ENCODE peak calls at places on chromosomes 7 and 10, in eight cellular contexts. H is ovary, W is right lobe of liver, M is MM.1S, S is body of pancreas, C is left ventricle myocardium inferior, T is cardiac muscle cell, E is heart left ventricle. N is an unnamed sample.

GRCh38 chr7:108283252-108283651 is 153.1 kb upstream of the LAMB4 start:
- DNase-seq in W (no peak), E (no peak), C (no peak), H (no peak), T (no peak), M (no peak), S (no peak), N (no peak)

GRCh38 chr7:53383131-53383530 is 347.7 kb downstream of the POM121L12 start:
- DNase-seq in M (no peak), C (no peak), E (no peak), S (no peak), H (no peak), W (no peak), T (no peak), N (no peak)

GRCh38 chr7:41134242-41134872 is 568.5 kb downstream of the INHBA start:
- DNase-seq in S (no peak), T (no peak), C (no peak), H (no peak), E (no peak), W (no peak), M (no peak), N (no peak)

GRCh38 chr10:112896722-112897121 is 53.3 kb upstream of the TCF7L2 start:
- DNase-seq in E (no peak), M (no peak), C (no peak), S (no peak), H (no peak), T (no peak), W (no peak), N (no peak)

GRCh38 chr10:74994714-74995308 is 116.6 kb upstream of the SAMD8 start:
- DNase-seq in M (no peak), T (no peak), E (no peak), W (no peak), H (no peak), S (no peak), C (no peak), N (no peak)

GRCh38 chr7:35015346-35015859 is 21.9 kb downstream of the DPY19L1 start:
- DNase-seq in E (no peak), W (no peak), S (no peak), M (no peak), H (no peak), C (no peak), T (no peak), N (no peak)

GRCh38 chr7:2314209-2314955 is at the start of gene SNX8:
- DNase-seq in W (peak), E (peak), S (peak), T (peak), M (peak), C (peak), H (peak), N (peak)

GRCh38 chr10:3803884-3804741 is 19.1 kb upstream of the KLF6 start:
- DNase-seq in H (no peak), W (no peak), C (no peak), T (peak), M (no peak), E (no peak), S (no peak), N (no peak)

GRCh38 chr10:9149134-9149533 is 1094.6 kb downstream of the GATA3 start:
- DNase-seq in T (no peak), H (no peak), C (no peak), M (no peak), S (no peak), E (no peak), W (no peak), N (no peak)

GRCh38 chr10:127133225-127133624 is 63.2 kb downstream of the INSYN2A start:
- DNase-seq in C (no peak), T (no peak), M (no peak), E (no peak), S (no peak), W (no peak), H (no peak), N (no peak)

GRCh38 chr7:77791956-77792355 is 6.3 kb downstream of the TMEM60 start:
- DNase-seq in H (no peak), M (no peak), E (no peak), W (no peak), C (no peak), T (no peak), S (no peak), N (no peak)

GRCh38 chr10:99266383-99266782 is 30.7 kb upstream of the HPSE2 start:
- DNase-seq in M (peak), H (no peak), E (no peak), T (no peak), C (no peak), W (no peak), S (no peak), N (no peak)

GRCh38 chr10:48670978-48671913 is 13.4 kb upstream of the WDFY4 start:
- DNase-seq in S (no peak), H (no peak), T (no peak), M (no peak), W (no peak), C (no peak), E (no peak), N (no peak)

GRCh38 chr7:13578294-13578693 is 411.2 kb downstream of the ETV1 start:
- DNase-seq in W (no peak), T (no peak), H (no peak), E (no peak), S (no peak), M (no peak), C (no peak), N (no peak)

GRCh38 chr10:62860946-62861345 is 44.8 kb upstream of the EGR2 start:
- DNase-seq in M (no peak), C (no peak), H (no peak), E (no peak), S (no peak), W (no peak), T (peak), N (no peak)

GRCh38 chr7:3106353-3106752 is 62.7 kb upstream of the CARD11 start:
- DNase-seq in S (peak), T (no peak), W (no peak), C (no peak), H (no peak), E (no peak), M (no peak), N (no peak)

GRCh38 chr7:158034571-158034970 is 553.1 kb downstream of the PTPRN2 start:
- DNase-seq in T (no peak), M (no peak), E (peak), W (no peak), C (no peak), H (no peak), S (no peak), N (no peak)

GRCh38 chr10:99654791-99655190 is 4.5 kb upstream of the ENTPD7 start:
- DNase-seq in W (no peak), C (no peak), H (no peak), S (no peak), T (no peak), M (no peak), E (no peak), N (no peak)

GRCh38 chr10:84563868-84564267 is 235.5 kb downstream of the CCSER2 start:
- DNase-seq in W (no peak), H (no peak), E (no peak), T (no peak), C (no peak), M (no peak), S (no peak), N (no peak)

GRCh38 chr7:21123586-21123985 is 304.3 kb upstream of the SP4 start:
- DNase-seq in T (no peak), S (no peak), E (no peak), W (no peak), C (no peak), M (no peak), H (no peak), N (no peak)

GRCh38 chr7:71864130-71864529 is 548.0 kb downstream of the CALN1 start:
- DNase-seq in T (no peak), W (no peak), S (no peak), H (no peak), E (no peak), C (no peak), M (no peak), N (no peak)

GRCh38 chr7:141317033-141317585 is 234.1 kb upstream of the AGK start:
- DNase-seq in T (no peak), C (no peak), S (no peak), H (no peak), W (no peak), E (no peak), M (peak), N (no peak)

GRCh38 chr7:100803398-100804161 is 23.7 kb downstream of the EPHB4 start:
- DNase-seq in E (peak), M (peak), W (no peak), T (peak), H (peak), S (peak), C (peak), N (peak)

GRCh38 chr10:115861864-115862263 is 411.1 kb downstream of the GFRA1 start:
- DNase-seq in W (no peak), S (no peak), C (no peak), H (no peak), T (peak), M (no peak), E (no peak), N (no peak)

GRCh38 chr10:117678106-117678505 is 135.6 kb downstream of the EMX2 start:
- DNase-seq in S (no peak), T (no peak), W (no peak), H (no peak), C (no peak), E (no peak), M (no peak), N (no peak)

GRCh38 chr7:70789481-70790214 is 342.3 kb upstream of the GALNT17 start:
- DNase-seq in C (no peak), W (no peak), H (no peak), T (no peak), M (no peak), S (no peak), E (no peak), N (no peak)

GRCh38 chr10:121325490-121326231 is 272.6 kb downstream of the FGFR2 start:
- DNase-seq in E (no peak), W (no peak), H (no peak), C (no peak), S (no peak), M (no peak), T (no peak), N (no peak)

GRCh38 chr7:46695045-46695708 is 774.1 kb upstream of the IGFBP3 start:
- DNase-seq in H (no peak), S (peak), W (peak), T (no peak), M (no peak), C (no peak), E (no peak), N (no peak)

GRCh38 chr7:155377837-155378579 is 79.9 kb upstream of the EN2 start:
- DNase-seq in M (peak), T (peak), H (no peak), C (no peak), W (no peak), E (peak), S (no peak), N (no peak)

GRCh38 chr7:68573271-68574000 is 1024.8 kb upstream of the AUTS2 start:
- DNase-seq in E (no peak), C (no peak), T (no peak), S (no peak), W (no peak), H (no peak), M (peak), N (no peak)

GRCh38 chr10:101230185-101230917 is 1.1 kb upstream of the LBX1 start:
- DNase-seq in E (no peak), W (no peak), C (no peak), H (no peak), S (no peak), M (no peak), T (no peak), N (no peak)

GRCh38 chr7:117808273-117808868 is 64.9 kb downstream of the CTTNBP2 start:
- DNase-seq in W (peak), T (no peak), S (peak), C (peak), E (peak), M (no peak), H (no peak), N (peak)

GRCh38 chr7:118583651-118584050 is 359.1 kb downstream of the ANKRD7 start:
- DNase-seq in W (no peak), T (no peak), E (no peak), M (no peak), S (no peak), C (no peak), H (no peak), N (no peak)

GRCh38 chr10:36446873-36447272 is 678.5 kb upstream of the ANKRD30A start:
- DNase-seq in E (peak), S (peak), T (peak), M (no peak), W (no peak), C (peak), H (no peak), N (peak)

GRCh38 chr10:123521076-123521475 is 145.1 kb upstream of the GPR26 start:
- DNase-seq in S (no peak), C (no peak), W (no peak), T (no peak), M (no peak), H (no peak), E (no peak), N (no peak)

GRCh38 chr7:780056-780455 is 52.2 kb upstream of the SUN1 start:
- DNase-seq in S (no peak), C (peak), W (no peak), T (no peak), H (no peak), M (no peak), E (peak), N (no peak)

GRCh38 chr10:127715782-127716378 is 21.1 kb upstream of the FOXI2 start:
- DNase-seq in S (no peak), H (no peak), C (no peak), E (no peak), T (peak), M (peak), W (no peak), N (no peak)

GRCh38 chr7:29087840-29088169 is 58.5 kb downstream of the CPVL start:
- DNase-seq in E (no peak), H (no peak), M (no peak), C (no peak), S (no peak), W (no peak), T (no peak), N (no peak)

GRCh38 chr7:116327751-116328150 is 117.4 kb downstream of the TES start:
- DNase-seq in C (no peak), T (peak), W (no peak), H (no peak), S (no peak), E (no peak), M (no peak), N (no peak)

GRCh38 chr7:116327135-116327534 is 116.8 kb downstream of the TES start:
- DNase-seq in S (no peak), W (no peak), E (no peak), H (no peak), T (no peak), M (no peak), C (no peak), N (no peak)

GRCh38 chr7:116329845-116330503 is 119.6 kb downstream of the TES start:
- DNase-seq in C (no peak), S (no peak), E (no peak), M (no peak), H (no peak), W (no peak), T (no peak), N (no peak)

GRCh38 chr7:116325517-116325916 is 115.2 kb downstream of the TES start:
- DNase-seq in E (no peak), W (no peak), T (no peak), S (no peak), H (no peak), C (no peak), M (no peak), N (no peak)

GRCh38 chr7:116328161-116328560 is 117.8 kb downstream of the TES start:
- DNase-seq in M (no peak), H (no peak), C (no peak), W (no peak), T (peak), E (no peak), S (no peak), N (no peak)
- H3K27ac ChIP-seq in M (no peak), H (no peak), C (peak), W (no peak), T (no peak), E (peak), S (no peak), N (no peak)

GRCh38 chr7:38335490-38336135 is 62.2 kb upstream of the TARP start:
- DNase-seq in H (peak), T (peak), M (peak), C (peak), W (peak), S (peak), E (peak), N (peak)
- H3K4me3 ChIP-seq in H (no peak), T (no peak), M (peak), C (peak), W (peak), S (no peak), E (no peak), N (no peak)

GRCh38 chr7:122689346-122690109 is 9.4 kb downstream of the RNF133 start:
- DNase-seq in W (no peak), E (no peak), M (no peak), C (no peak), H (no peak), S (no peak), T (no peak), N (no peak)
- H3K27ac ChIP-seq in W (no peak), E (no peak), M (no peak), C (no peak), H (no peak), S (no peak), T (no peak), N (no peak)

DNA sequence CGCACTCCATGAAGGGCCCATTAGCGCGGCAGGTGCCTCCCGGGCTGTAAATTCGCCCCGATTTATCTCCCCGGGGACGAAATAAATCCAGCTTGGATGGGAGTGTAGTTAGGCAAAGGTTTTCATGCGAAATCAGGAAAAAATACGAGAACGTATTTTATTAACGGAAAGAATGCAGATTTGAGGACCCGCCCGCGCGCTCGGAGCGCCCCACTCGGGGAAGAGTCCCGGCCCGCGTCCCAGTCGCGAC is 257 bp upstream of the NKX6-2 start:
- DNase-seq in S (no peak), W (no peak), T (no peak), H (no peak), M (no peak), C (no peak), E (no peak), N (no peak)
- H3K4me3 ChIP-seq in S (no peak), W (no peak), T (peak), H (no peak), M (no peak), C (peak), E (no peak), N (peak)

GRCh38 chr10:4931587-4931986 is 31.6 kb upstream of the AKR1C1 start:
- DNase-seq in E (no peak), H (no peak), T (no peak), W (peak), S (peak), C (no peak), M (no peak), N (no peak)
- H3K27ac ChIP-seq in E (no peak), H (no peak), T (no peak), W (peak), S (peak), C (no peak), M (no peak), N (no peak)

DNA sequence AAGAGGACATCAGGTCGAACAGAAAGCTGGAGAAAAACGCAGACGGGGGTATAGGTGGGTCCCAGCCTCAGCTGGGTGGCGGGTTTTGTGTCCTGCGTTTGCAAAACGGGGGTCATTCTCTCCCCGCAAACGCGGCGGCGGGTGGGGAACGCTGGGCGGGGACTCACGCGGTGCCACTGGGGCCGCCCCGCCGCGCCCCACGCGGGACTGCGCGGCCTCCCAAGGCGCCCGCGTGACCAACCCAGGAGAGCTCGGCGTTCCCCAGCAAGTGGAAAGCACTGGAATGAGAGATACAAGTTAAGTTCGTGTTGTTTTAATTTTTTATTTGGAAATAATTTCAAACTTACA is 851 bp upstream of the VIPR2 start:
- DNase-seq in T (no peak), W (no peak), C (no peak), S (no peak), H (peak), E (no peak), M (no peak), N (no peak)
- H3K4me3 ChIP-seq in T (peak), W (no peak), C (peak), S (peak), H (peak), E (peak), M (no peak), N (peak)

DNA sequence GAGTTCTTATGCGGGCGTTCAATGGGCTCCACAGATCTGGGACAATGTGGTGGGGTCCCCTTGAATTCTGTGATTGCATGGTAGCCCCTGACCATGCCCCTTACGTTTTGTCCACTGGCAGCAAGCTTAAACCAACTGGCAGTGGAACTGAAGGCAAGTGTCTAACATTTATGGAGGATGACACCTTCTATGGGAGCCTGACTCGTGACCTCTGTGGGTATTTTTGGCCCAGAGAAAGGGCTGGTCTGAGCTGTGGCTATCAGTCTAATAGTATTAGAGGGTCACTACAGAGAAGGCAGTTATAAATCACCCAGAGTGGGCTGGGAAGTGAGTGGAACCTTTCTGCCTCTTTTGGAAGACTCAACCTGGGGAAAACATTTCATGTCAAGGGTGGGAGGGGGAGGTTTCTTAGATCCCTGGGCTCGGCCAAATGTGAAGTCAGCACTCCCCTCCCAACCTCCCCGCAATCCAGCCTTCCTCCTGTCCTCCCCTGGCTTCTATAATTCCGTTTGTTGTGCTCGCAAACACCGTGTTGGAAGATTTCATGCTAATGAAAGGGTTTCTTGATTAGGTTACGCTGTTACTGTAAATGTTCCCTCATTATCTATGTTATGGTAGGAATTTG is 322.7 kb downstream of the RPS24 start:
- DNase-seq in C (no peak), T (no peak), W (no peak), E (no peak), S (no peak), H (no peak), M (no peak), N (no peak)
- H3K27ac ChIP-seq in C (no peak), T (no peak), W (no peak), E (no peak), S (no peak), H (no peak), M (no peak), N (no peak)

GRCh38 chr7:19117870-19118608 is 603 bp upstream of the TWIST1 start:
- DNase-seq in C (no peak), E (no peak), H (no peak), W (no peak), M (no peak), T (peak), S (no peak), N (peak)

GRCh38 chr7:19118896-19119301 is 1.5 kb upstream of the TWIST1 start:
- DNase-seq in E (no peak), S (no peak), C (no peak), M (no peak), H (no peak), T (peak), W (no peak), N (no peak)

GRCh38 chr7:19119372-19119771 is 1.9 kb upstream of the TWIST1 start:
- DNase-seq in E (no peak), H (no peak), T (no peak), C (no peak), W (no peak), S (no peak), M (no peak), N (no peak)

GRCh38 chr7:19116121-19117080 is 1.0 kb downstream of the TWIST1 start:
- DNase-seq in S (no peak), W (no peak), M (peak), E (peak), T (peak), C (no peak), H (peak), N (peak)

GRCh38 chr7:19117081-19117869 is at the start of gene TWIST1:
- DNase-seq in T (peak), E (peak), S (no peak), H (peak), M (peak), C (peak), W (no peak), N (peak)
- H3K4me3 ChIP-seq in T (peak), E (peak), S (no peak), H (peak), M (peak), C (peak), W (peak), N (peak)

N was measured in right cardiac atrium.